ENCODE peak calls at places on chromosomes 16 and 17, in eight cellular contexts. U is left ventricle myocardium inferior; N is stimulated activated CD8-positive, alpha-beta memory T cell treated with anti-CD3 and anti-CD28 coated beads, Interleukin-4, amount 100 ng/mL, for 24 hours; H is cardiac fibroblast; C is activated CD8-positive, alpha-beta memory T cell treated with anti-CD3 and anti-CD28 coated beads, Interleukin-2, amount 50 U/mL, for 48 hours; R is activated naive CD4-positive, alpha-beta T cell treated with Interleukin-2 at 50 U/mL for 16 hours; M is sciatic nerve; I is stimulated activated CD4-positive, alpha-beta T cell treated with anti-CD3 and anti-CD28 coated beads, Interleukin-1b, Interleukin-23, amount 100 ng/mL, for 24 hours. Y is an unnamed sample.

GRCh38 chr17:48515925-48516900 is 14.6 kb downstream of the HOXB1 start:
- DNase-seq in U (no peak), N (no peak), H (no peak), C (no peak), R (no peak), M (no peak), I (no peak), Y (no peak)

GRCh38 chr17:60513014-60513413 is 13.0 kb downstream of the APPBP2 start:
- DNase-seq in U (no peak), N (no peak), H (no peak), C (no peak), R (no peak), M (no peak), I (no peak), Y (no peak)

GRCh38 chr17:73466704-73467433 is 155.1 kb upstream of the CDC42EP4 start:
- DNase-seq in U (no peak), N (no peak), H (no peak), C (no peak), R (no peak), M (no peak), I (no peak), Y (no peak)

GRCh38 chr17:36652716-36653115 is 51.3 kb downstream of the MRM1 start:
- DNase-seq in U (no peak), N (no peak), H (peak; percentile 12), C (no peak), R (no peak), M (no peak), I (no peak), Y (no peak)

GRCh38 chr16:22333457-22333994 is 36.3 kb downstream of the POLR3E start:
- DNase-seq in U (no peak), N (no peak), H (no peak), C (no peak), R (no peak), M (no peak), I (no peak), Y (no peak)

GRCh38 chr17:11240841-11241610 is at the start of gene SHISA6:
- DNase-seq in U (no peak), N (no peak), H (no peak), C (no peak), R (no peak), M (no peak), I (no peak), Y (no peak)

GRCh38 chr17:66466933-66467367 is 164.5 kb downstream of the PRKCA start:
- DNase-seq in U (no peak), N (no peak), H (peak; percentile 100), C (peak; percentile 68), R (peak; percentile 67), M (no peak), I (peak; percentile 48), Y (no peak)

GRCh38 chr16:23408242-23409201 is 44.5 kb downstream of the COG7 start:
- DNase-seq in U (peak; percentile 49), N (no peak), H (peak; percentile 66), C (no peak), R (no peak), M (no peak), I (no peak), Y (no peak)

GRCh38 chr17:50572541-50572940 is 12.0 kb downstream of the CACNA1G start:
- DNase-seq in U (no peak), N (no peak), H (no peak), C (no peak), R (no peak), M (no peak), I (no peak), Y (no peak)

GRCh38 chr16:1494129-1494640 is 1.0 kb downstream of the TELO2 start:
- DNase-seq in U (peak; percentile 68), N (no peak), H (peak; percentile 85), C (no peak), R (no peak), M (peak; percentile 75), I (no peak), Y (no peak)

GRCh38 chr16:47617732-47618131 is 156.6 kb downstream of the PHKB start:
- DNase-seq in U (no peak), N (no peak), H (no peak), C (no peak), R (no peak), M (no peak), I (no peak), Y (no peak)

GRCh38 chr17:68821860-68822693 is 133.1 kb downstream of the ABCA8 start:
- DNase-seq in U (no peak), N (no peak), H (peak; percentile 90), C (no peak), R (no peak), M (no peak), I (no peak), Y (no peak)

GRCh38 chr17:5587431-5588032 is 3.2 kb upstream of the NLRP1 start:
- DNase-seq in U (no peak), N (no peak), H (peak; percentile 87), C (no peak), R (peak; percentile 30), M (no peak), I (peak; percentile 17), Y (peak; percentile 54)

GRCh38 chr16:79834720-79835119 is 234.2 kb upstream of the MAF start:
- DNase-seq in U (no peak), N (no peak), H (no peak), C (no peak), R (no peak), M (no peak), I (no peak), Y (no peak)

GRCh38 chr17:2034806-2035548 is 5.0 kb downstream of the DPH1 start:
- DNase-seq in U (no peak), N (no peak), H (peak; percentile 73), C (no peak), R (no peak), M (no peak), I (no peak), Y (no peak)

GRCh38 chr17:36661047-36661666 is 59.8 kb downstream of the MRM1 start:
- DNase-seq in U (no peak), N (no peak), H (no peak), C (no peak), R (no peak), M (no peak), I (no peak), Y (no peak)

GRCh38 chr17:64496348-64496785 is 487 bp downstream of the POLG2 start:
- DNase-seq in U (no peak), N (no peak), H (no peak), C (no peak), R (no peak), M (no peak), I (no peak), Y (no peak)

GRCh38 chr17:31579265-31579664 is 187.8 kb downstream of the RAB11FIP4 start:
- DNase-seq in U (no peak), N (no peak), H (peak; percentile 44), C (no peak), R (no peak), M (no peak), I (no peak), Y (no peak)

GRCh38 chr16:1134776-1135458 is 18.0 kb upstream of the CACNA1H start:
- DNase-seq in U (no peak), N (no peak), H (no peak), C (no peak), R (no peak), M (no peak), I (no peak), Y (no peak)

GRCh38 chr17:64219571-64219970 is 43.5 kb downstream of the TEX2 start:
- DNase-seq in U (no peak), N (no peak), H (no peak), C (no peak), R (no peak), M (no peak), I (no peak), Y (no peak)

GRCh38 chr17:45310380-45311324 is 6.2 kb downstream of the MAP3K14 start:
- DNase-seq in U (peak; percentile 51), N (no peak), H (no peak), C (no peak), R (no peak), M (no peak), I (no peak), Y (no peak)

GRCh38 chr17:75692976-75693375 is 25.8 kb downstream of the SAP30BP start:
- DNase-seq in U (no peak), N (no peak), H (no peak), C (no peak), R (no peak), M (peak; percentile 27), I (no peak), Y (no peak)

GRCh38 chr16:78763821-78764440 is 664.5 kb downstream of the WWOX start:
- DNase-seq in U (no peak), N (no peak), H (no peak), C (no peak), R (no peak), M (no peak), I (no peak), Y (no peak)

GRCh38 chr17:36534117-36534880 is at the start of gene MYO19:
- DNase-seq in U (peak; percentile 62), N (peak; percentile 31), H (peak; percentile 57), C (peak; percentile 79), R (peak; percentile 64), M (peak; percentile 78), I (peak; percentile 54), Y (peak; percentile 56)